ENCODE peak calls at places on chromosome 13, in four cellular contexts. D is left ventricle myocardium inferior, Z is colonic mucosa, W is astrocyte. I is an unnamed sample.

GRCh38 chr13:113638173-113638746 is 19.7 kb downstream of the ATP4B start:
- DNase-seq in W (no peak), Z (no peak), D (peak; percentile 8), I (no peak)

GRCh38 chr13:98141938-98142426 is 912 bp upstream of the FARP1 start:
- DNase-seq in Z (peak; percentile 27), D (peak; percentile 19), W (no peak), I (peak; percentile 59)

GRCh38 chr13:40124648-40125045 is 469.2 kb downstream of the COG6 start:
- DNase-seq in D (no peak), W (no peak), Z (no peak), I (no peak)

GRCh38 chr13:46274094-46274698 is 62.5 kb downstream of the LRRC63 start:
- DNase-seq in D (no peak), W (no peak), Z (no peak), I (no peak)

GRCh38 chr13:75621147-75621546 is 15.0 kb upstream of the LMO7 start:
- DNase-seq in D (no peak), W (peak; percentile 79), Z (no peak), I (no peak)

GRCh38 chr13:84962141-84962750 is 837.0 kb downstream of the SLITRK6 start:
- DNase-seq in W (no peak), Z (no peak), D (no peak), I (no peak)

GRCh38 chr13:30487075-30487470 is 21.3 kb upstream of the HMGB1 start:
- DNase-seq in D (no peak), Z (no peak), W (no peak), I (no peak)

GRCh38 chr13:95643471-95643813 is 1.1 kb downstream of the DZIP1 start:
- DNase-seq in D (no peak), Z (no peak), W (peak; percentile 46), I (no peak)

GRCh38 chr13:108734676-108735075 is 105.3 kb downstream of the MYO16 start:
- DNase-seq in Z (no peak), W (no peak), D (no peak), I (no peak)

GRCh38 chr13:30713133-30713532 is 22.2 kb upstream of the ALOX5AP start:
- DNase-seq in D (no peak), W (no peak), Z (no peak), I (peak; percentile 23)

GRCh38 chr13:29369060-29369743 is 226.3 kb downstream of the SLC7A1 start:
- DNase-seq in Z (no peak), D (no peak), W (peak; percentile 16), I (no peak)

GRCh38 chr13:100106005-100106404 is 17.1 kb downstream of the PCCA start:
- DNase-seq in D (no peak), Z (no peak), W (peak; percentile 29), I (no peak)

GRCh38 chr13:36026556-36026955 is 104.6 kb downstream of the DCLK1 start:
- DNase-seq in Z (no peak), W (no peak), D (no peak), I (no peak)

GRCh38 chr13:53165201-53165600 is 136.6 kb downstream of the OLFM4 start:
- DNase-seq in W (no peak), Z (no peak), D (no peak), I (no peak)

GRCh38 chr13:111920306-111920931 is 146.5 kb upstream of the SOX1 start:
- DNase-seq in D (no peak), Z (no peak), W (no peak), I (no peak)

GRCh38 chr13:78603240-78603947 is at the start of gene POU4F1:
- DNase-seq in Z (peak; percentile 62), W (no peak), D (peak; percentile 17), I (peak; percentile 59)

GRCh38 chr13:45194081-45194939 is 6.5 kb downstream of the KCTD4 start:
- DNase-seq in Z (no peak), D (peak; percentile 37), W (peak; percentile 63), I (no peak)

GRCh38 chr13:100542546-100543156 is 45.9 kb downstream of the GGACT start:
- DNase-seq in Z (no peak), D (no peak), W (peak; percentile 25), I (no peak)

GRCh38 chr13:33144358-33144784 is 128.1 kb downstream of the KL start:
- DNase-seq in Z (no peak), W (no peak), D (no peak), I (no peak)

GRCh38 chr13:113852536-113853517 is 11.0 kb downstream of the GAS6 start:
- DNase-seq in W (no peak), Z (peak; percentile 20), D (no peak), I (no peak)

GRCh38 chr13:41327994-41328778 is 17.1 kb downstream of the NAA16 start:
- DNase-seq in W (no peak), Z (no peak), D (no peak), I (no peak)

GRCh38 chr13:108961542-108962125 is 332.2 kb downstream of the MYO16 start:
- DNase-seq in D (no peak), W (peak; percentile 18), Z (no peak), I (no peak)

GRCh38 chr13:87259479-87260083 is 411.6 kb upstream of the SLITRK5 start:
- DNase-seq in W (no peak), Z (no peak), D (no peak), I (no peak)

GRCh38 chr13:113631341-113632095 is 26.5 kb downstream of the ATP4B start:
- DNase-seq in D (peak; percentile 8), W (no peak), Z (no peak), I (no peak)

GRCh38 chr13:39496487-39496998 is 106.5 kb downstream of the LHFPL6 start:
- DNase-seq in W (no peak), D (no peak), Z (no peak), I (no peak)

GRCh38 chr13:29713841-29714240 is 118.4 kb upstream of the SLC7A1 start:
- DNase-seq in Z (no peak), W (no peak), D (no peak), I (no peak)

GRCh38 chr13:113976711-113977684 is 3.1 kb upstream of the C13orf46 start:
- DNase-seq in Z (no peak), W (peak; percentile 74), D (no peak), I (peak; percentile 17)

GRCh38 chr13:38888309-38888708 is 102.3 kb downstream of the STOML3 start:
- DNase-seq in W (peak; percentile 73), D (no peak), Z (no peak), I (no peak)

GRCh38 chr13:25588336-25589060 is 216.7 kb downstream of the ATP8A2 start:
- DNase-seq in D (no peak), Z (no peak), W (no peak), I (no peak)

GRCh38 chr13:19589312-19589711 is 28.0 kb upstream of the TPTE2 start:
- DNase-seq in Z (no peak), D (no peak), W (no peak), I (no peak)

GRCh38 chr13:44396963-44397580 is 23.4 kb downstream of the SERP2 start:
- DNase-seq in Z (no peak), W (peak; percentile 42), D (peak; percentile 48), I (no peak)

GRCh38 chr13:37488682-37489081 is 109.9 kb downstream of the POSTN start:
- DNase-seq in Z (no peak), D (no peak), W (peak; percentile 71), I (no peak)

GRCh38 chr13:41500501-41500900 is 43.2 kb downstream of the RGCC start:
- DNase-seq in W (no peak), Z (no peak), D (peak; percentile 33), I (no peak)

GRCh38 chr13:45658586-45659235 is 43.2 kb upstream of the ERICH6B start:
- DNase-seq in W (peak; percentile 91), D (no peak), Z (no peak), I (no peak)

GRCh38 chr13:20137875-20138274 is 23.0 kb downstream of the GJA3 start:
- DNase-seq in Z (no peak), W (no peak), D (no peak), I (no peak)

GRCh38 chr13:60591348-60591747 is 194.3 kb downstream of the TDRD3 start:
- DNase-seq in W (peak; percentile 98), Z (no peak), D (no peak), I (no peak)

GRCh38 chr13:50162567-50162966 is 147.3 kb downstream of the KCNRG start:
- DNase-seq in Z (no peak), W (no peak), D (no peak), I (no peak)

GRCh38 chr13:41658057-41658642 is 200.8 kb downstream of the RGCC start:
- DNase-seq in W (peak; percentile 45), Z (no peak), D (no peak), I (no peak)

GRCh38 chr13:52785721-52786120 is 46.1 kb upstream of the CNMD start:
- DNase-seq in D (no peak), Z (no peak), W (no peak), I (no peak)

DNA sequence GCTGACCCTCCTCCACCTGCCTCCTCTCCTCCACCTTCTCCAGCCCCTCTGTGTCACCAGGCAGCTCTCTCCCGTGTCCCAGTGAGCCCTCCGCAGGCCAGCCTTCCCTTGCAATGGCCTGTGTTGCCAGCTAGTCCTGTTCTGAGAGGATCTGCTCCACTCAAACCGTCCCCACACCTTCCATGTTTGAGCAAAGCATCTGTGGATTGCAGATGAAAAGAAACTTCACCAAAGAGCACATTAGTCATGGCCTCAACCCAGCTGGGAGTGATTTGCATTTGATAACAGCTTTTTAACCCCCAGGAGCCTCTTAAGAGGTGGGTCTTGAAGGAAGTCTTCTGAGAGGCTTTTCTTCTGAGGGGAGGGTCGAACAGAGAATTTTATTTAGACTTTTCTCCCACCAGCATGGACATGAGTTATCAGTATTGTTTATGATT is 72.8 kb downstream of the COL4A2 start:
- DNase-seq in W (peak; percentile 79), Z (no peak), D (no peak), I (no peak)
- H3K27ac ChIP-seq in W (peak overlapping the region; percentile 99), Z (no peak overlapping the region), D (peak overlapping the region; percentile 1), I (no peak overlapping the region)

GRCh38 chr13:90336507-90336906 is 1011.0 kb upstream of the MIR17HG start:
- DNase-seq in Z (no peak), D (no peak), W (no peak), I (no peak)
- H3K27ac ChIP-seq in Z (no peak overlapping the region), D (no peak overlapping the region), W (no peak overlapping the region), I (no peak overlapping the region)

GRCh38 chr13:72456486-72456885 is 270.9 kb downstream of the MZT1 start:
- DNase-seq in W (no peak), D (no peak), Z (no peak), I (no peak)
- H3K27ac ChIP-seq in W (no peak overlapping the region), D (no peak overlapping the region), Z (no peak overlapping the region), I (no peak overlapping the region)

GRCh38 chr13:80604094-80604493 is 263.2 kb upstream of the SPRY2 start:
- DNase-seq in Z (no peak), W (no peak), D (peak; percentile 22), I (peak; percentile 13)

GRCh38 chr13:80603351-80603750 is 262.4 kb upstream of the SPRY2 start:
- DNase-seq in Z (no peak), D (no peak), W (no peak), I (no peak)

GRCh38 chr13:80599765-80600164 is 258.8 kb upstream of the SPRY2 start:
- DNase-seq in Z (no peak), W (no peak), D (no peak), I (no peak)

GRCh38 chr13:80598189-80598588 is 257.3 kb upstream of the SPRY2 start:
- DNase-seq in D (no peak), W (no peak), Z (no peak), I (no peak)
- H3K27ac ChIP-seq in D (no peak overlapping the region), W (no peak overlapping the region), Z (no peak overlapping the region), I (no peak overlapping the region)